ENCODE peak calls at places on chromosomes 6 and 20, in nine cellular contexts. Y, H, F, T, X, S, B, R and U are unnamed samples.

GRCh38 chr6:35663001-35663400 is 25.7 kb downstream of the FKBP5 start:
- DNase-seq in Y (peak; percentile 31), H (no peak), F (no peak), T (peak; percentile 33), X (no peak), S (no peak), B (no peak), R (no peak), U (no peak)

GRCh38 chr6:106167105-106167814 is 81.1 kb downstream of the PRDM1 start:
- DNase-seq in Y (no peak), H (no peak), F (no peak), T (no peak), X (no peak), S (no peak), B (no peak), R (no peak), U (no peak)

GRCh38 chr6:31483392-31483791 is 14.6 kb upstream of the MICB start:
- DNase-seq in Y (no peak), H (no peak), F (no peak), T (no peak), X (no peak), S (no peak), B (no peak), R (no peak), U (no peak)

GRCh38 chr6:169966312-169967181 is 215.1 kb downstream of the ERMARD start:
- DNase-seq in Y (no peak), H (no peak), F (no peak), T (no peak), X (no peak), S (no peak), B (no peak), R (no peak), U (no peak)

GRCh38 chr6:131216277-131216676 is 81.0 kb downstream of the AKAP7 start:
- DNase-seq in Y (no peak), H (no peak), F (no peak), T (no peak), X (no peak), S (no peak), B (no peak), R (no peak), U (no peak)

GRCh38 chr6:99868074-99868702 is 125.8 kb downstream of the MCHR2 start:
- DNase-seq in Y (peak; percentile 70), H (peak; percentile 71), F (peak; percentile 61), T (peak; percentile 69), X (peak; percentile 15), S (peak; percentile 35), B (peak; percentile 72), R (peak; percentile 82), U (peak; percentile 69)

GRCh38 chr6:18155273-18155863 is at the start of gene KDM1B:
- DNase-seq in Y (no peak), H (peak; percentile 99), F (peak; percentile 98), T (peak; percentile 96), X (peak; percentile 96), S (peak; percentile 99), B (peak; percentile 99), R (peak; percentile 99), U (peak; percentile 98)

GRCh38 chr20:1500496-1500895 is 9.3 kb upstream of the SIRPB2 start:
- DNase-seq in Y (no peak), H (no peak), F (no peak), T (no peak), X (no peak), S (no peak), B (no peak), R (no peak), U (peak; percentile 59)

GRCh38 chr6:37011656-37012378 is 6.4 kb downstream of the FGD2 start:
- DNase-seq in Y (no peak), H (peak; percentile 52), F (no peak), T (peak; percentile 71), X (no peak), S (no peak), B (peak; percentile 50), R (no peak), U (no peak)

GRCh38 chr6:21208796-21209186 is 384.8 kb upstream of the SOX4 start:
- DNase-seq in Y (no peak), H (no peak), F (no peak), T (no peak), X (no peak), S (no peak), B (no peak), R (no peak), U (no peak)

GRCh38 chr6:33088258-33088930 is 12.6 kb downstream of the HLA-DPB1 start:
- DNase-seq in Y (no peak), H (no peak), F (no peak), T (no peak), X (no peak), S (no peak), B (no peak), R (no peak), U (no peak)

GRCh38 chr6:69155467-69155866 is 520.4 kb downstream of the ADGRB3 start:
- DNase-seq in Y (no peak), H (peak; percentile 3), F (no peak), T (no peak), X (no peak), S (no peak), B (no peak), R (no peak), U (no peak)

GRCh38 chr6:26122793-26123674 is 35.8 kb downstream of the HFE start:
- DNase-seq in Y (peak; percentile 86), H (peak; percentile 98), F (peak; percentile 92), T (peak; percentile 99), X (peak; percentile 97), S (peak; percentile 81), B (peak; percentile 90), R (peak; percentile 94), U (peak; percentile 95)

GRCh38 chr20:58549681-58550542 is 34.7 kb upstream of the APCDD1L start:
- DNase-seq in Y (no peak), H (no peak), F (no peak), T (no peak), X (no peak), S (no peak), B (no peak), R (no peak), U (no peak)